ENCODE peak calls at places on chromosomes 5 and 9, in four cellular contexts. W is uterus, V is tibial nerve, Y is A549. E is an unnamed sample.

GRCh38 chr9:6552738-6553121 is 92.8 kb downstream of the GLDC start:
- DNase-seq in Y (no peak), W (no peak), V (no peak), E (no peak)

GRCh38 chr9:27184556-27185351 is 75.7 kb downstream of the TEK start:
- DNase-seq in Y (no peak), W (peak), V (no peak), E (no peak)

GRCh38 chr5:75461679-75462078 is 49.8 kb downstream of the CERT1 start:
- DNase-seq in V (no peak), Y (no peak), W (no peak), E (no peak)

GRCh38 chr9:109329274-109330258 is 8.7 kb upstream of the EPB41L4B start:
- DNase-seq in Y (peak), W (no peak), V (peak), E (peak)

GRCh38 chr9:109861918-109862317 is 81.9 kb downstream of the PALM2AKAP2 start:
- DNase-seq in Y (no peak), V (no peak), W (no peak), E (no peak)

GRCh38 chr9:99103909-99104458 is 929 bp upstream of the TGFBR1 start:
- DNase-seq in W (peak), Y (peak), V (no peak), E (peak)

GRCh38 chr9:128669786-128670185 is 13.1 kb upstream of the DYNC2I2 start:
- DNase-seq in W (no peak), V (no peak), Y (no peak), E (no peak)

GRCh38 chr5:36090033-36090432 is 23.4 kb upstream of the UGT3A2 start:
- DNase-seq in W (no peak), Y (peak), V (no peak), E (no peak)

GRCh38 chr9:96171749-96172148 is 130.2 kb downstream of the HSD17B3 start:
- DNase-seq in Y (no peak), W (no peak), V (no peak), E (no peak)

GRCh38 chr9:88732128-88732527 is 197.2 kb downstream of the NXNL2 start:
- DNase-seq in Y (no peak), V (no peak), W (no peak), E (no peak)

DNA sequence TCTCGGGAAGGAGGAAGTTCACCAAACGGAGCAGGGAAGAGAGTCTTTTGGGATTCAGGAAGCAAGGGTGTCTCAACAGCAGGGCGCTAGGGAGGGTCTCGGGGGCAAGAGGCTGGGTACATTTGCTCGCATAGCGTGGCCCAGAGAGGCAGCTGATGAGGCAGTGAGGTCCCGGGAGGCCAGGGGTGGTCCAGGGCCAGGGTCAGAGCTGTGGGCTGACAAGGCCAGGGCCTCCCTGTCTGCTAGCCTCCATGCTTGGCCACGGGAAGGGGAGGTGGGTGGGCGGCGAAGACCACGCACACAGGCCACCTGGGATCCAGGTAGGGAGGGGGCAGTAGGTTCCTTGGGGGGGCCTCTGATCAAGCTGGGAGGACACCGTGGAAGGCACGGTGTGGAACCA is 6.0 kb downstream of the NDOR1 start:
- DNase-seq in V (no peak), W (no peak), Y (no peak), E (no peak)
- TF ChIP-seq POLR2A in V (no peak), W (no peak), Y (no peak), E (no peak)

GRCh38 chr9:100426532-100427365 is at the start of gene MSANTD3:
- DNase-seq in W (peak), V (no peak), Y (peak), E (peak)
- TF ChIP-seq POLR2A in W (peak), V (no peak), Y (peak), E (peak)

DNA sequence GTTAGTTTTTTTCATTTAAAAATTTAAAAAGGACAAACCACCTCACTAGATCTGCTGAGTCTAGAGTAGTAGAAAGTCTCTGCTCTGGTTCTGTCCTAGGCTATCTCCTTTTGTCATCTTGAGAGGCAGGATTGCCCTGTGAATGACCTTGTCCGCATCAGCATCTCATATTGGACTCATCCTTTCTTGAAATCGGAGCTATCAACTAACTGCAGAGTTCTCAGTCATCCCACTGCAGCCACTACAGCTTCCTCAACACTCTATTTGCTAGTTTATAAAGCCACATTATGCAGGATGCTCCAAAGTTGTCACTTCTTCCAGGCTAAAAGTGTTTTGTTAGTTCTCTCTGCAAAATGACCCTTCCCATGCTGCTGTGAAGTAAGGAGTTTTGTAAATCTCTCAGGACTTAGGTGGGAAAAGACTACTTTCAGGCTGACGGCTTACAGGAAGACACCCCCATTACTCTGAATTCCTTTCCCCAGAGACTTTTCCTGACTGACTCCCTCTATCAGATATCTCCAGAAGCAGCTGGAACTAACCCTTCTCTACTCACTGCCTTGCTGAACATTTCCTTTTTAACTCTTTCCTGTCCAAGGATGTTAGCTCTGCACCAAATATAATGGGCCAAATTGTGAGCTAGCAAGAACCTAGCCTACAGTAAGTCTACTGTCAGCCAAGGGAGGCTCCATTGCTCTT is 257.6 kb downstream of the NFIB start:
- DNase-seq in W (no peak), V (no peak), Y (no peak), E (no peak)
- TF ChIP-seq POLR2A in W (no peak), V (no peak), Y (no peak), E (no peak)

GRCh38 chr5:76733049-76733417 is 17.1 kb downstream of the F2R start:
- DNase-seq in Y (no peak), W (no peak), V (no peak), E (no peak)
- TF ChIP-seq POLR2A in Y (no peak), W (no peak), V (no peak), E (no peak)

GRCh38 chr5:177469061-177469628 is 4.3 kb downstream of the DBN1 start:
- DNase-seq in V (no peak), W (no peak), Y (no peak), E (no peak)
- TF ChIP-seq POLR2A in V (no peak), W (no peak), Y (no peak), E (no peak)

GRCh38 chr9:91833096-91833877 is 116.7 kb downstream of the ROR2 start:
- DNase-seq in W (no peak), V (no peak), Y (no peak), E (no peak)
- TF ChIP-seq POLR2A in W (no peak), V (no peak), Y (no peak), E (no peak)

E was measured in H54.